ENCODE peak calls at places on chromosomes 16 and 17, in ten cellular contexts. P is mucosa of gallbladder; U is H54; L is NCI-H1092 treated with DMSO at 0.1 percent for 48 hours; Y is activated naive CD4-positive, alpha-beta T cell; N is RCC 7860; B is small intestine; Q is effector memory CD8-positive, alpha-beta T cell; O is cardiac muscle cell; G is GM23338. K is an unnamed sample.

GRCh38 chr17:31085563-31085962 is 9.2 kb upstream of the NF1 start:
- DNase-seq in O (peak), U (no peak), B (no peak), Y (no peak), Q (no peak), N (no peak), L (no peak), G (no peak), P (no peak), K (no peak)

GRCh38 chr17:58224315-58224714 is 5.3 kb upstream of the MKS1 start:
- DNase-seq in Q (no peak), L (no peak), N (peak), G (no peak), U (peak), P (no peak), B (no peak), Y (no peak), O (peak), K (peak)

GRCh38 chr17:81996757-81997441 is 19.5 kb downstream of the ASPSCR1 start:
- DNase-seq in U (no peak), O (no peak), Q (no peak), B (no peak), P (no peak), N (no peak), G (no peak), L (no peak), Y (no peak), K (no peak)

GRCh38 chr17:38572665-38573365 is 32.9 kb downstream of the SRCIN1 start:
- DNase-seq in B (no peak), Q (no peak), Y (no peak), O (no peak), P (no peak), N (no peak), L (peak), U (no peak), G (peak), K (no peak)

GRCh38 chr16:7629571-7629970 is 296.9 kb downstream of the RBFOX1 start:
- DNase-seq in U (no peak), P (no peak), Y (no peak), N (no peak), Q (no peak), L (no peak), O (no peak), B (no peak), G (no peak), K (no peak)

GRCh38 chr16:72995151-72995881 is 52.6 kb downstream of the ZFHX3 start:
- DNase-seq in G (peak), N (no peak), U (no peak), P (no peak), Y (no peak), O (no peak), B (no peak), L (no peak), Q (no peak), K (no peak)

GRCh38 chr16:69535123-69536050 is 30.4 kb upstream of the NFAT5 start:
- DNase-seq in U (peak), N (no peak), Y (no peak), B (no peak), Q (no peak), L (no peak), G (no peak), O (peak), P (no peak), K (no peak)

GRCh38 chr17:63967953-63968352 is 4.8 kb downstream of the SCN4A start:
- DNase-seq in B (no peak), L (no peak), G (no peak), U (no peak), O (no peak), Y (no peak), Q (no peak), P (no peak), N (peak), K (no peak)

GRCh38 chr17:36612323-36612722 is 10.9 kb downstream of the MRM1 start:
- DNase-seq in Y (no peak), P (no peak), L (no peak), B (no peak), O (no peak), Q (no peak), G (no peak), U (no peak), N (no peak), K (no peak)

GRCh38 chr17:37512442-37513070 is 22.9 kb downstream of the DUSP14 start:
- DNase-seq in U (no peak), P (no peak), L (no peak), Y (no peak), G (peak), N (no peak), Q (no peak), B (no peak), O (no peak), K (no peak)

GRCh38 chr17:31608659-31609254 is 217.3 kb downstream of the RAB11FIP4 start:
- DNase-seq in Q (no peak), N (no peak), B (no peak), U (no peak), Y (no peak), G (no peak), L (no peak), P (no peak), O (no peak), K (no peak)

GRCh38 chr16:14071576-14072271 is 605 bp downstream of the MRTFB start:
- DNase-seq in L (no peak), G (peak), B (no peak), Q (peak), N (no peak), Y (peak), O (no peak), U (peak), P (peak), K (no peak)

GRCh38 chr17:76551685-76552084 is 11.8 kb downstream of the PRCD start:
- DNase-seq in B (no peak), Y (no peak), Q (no peak), N (no peak), G (no peak), O (no peak), U (no peak), P (no peak), L (no peak), K (no peak)

GRCh38 chr17:74605361-74605760 is 13.3 kb upstream of the CD300LD start:
- DNase-seq in O (peak), G (no peak), B (no peak), N (no peak), P (peak), Q (no peak), Y (no peak), L (no peak), U (peak), K (peak)

GRCh38 chr17:77636835-77637806 is 321.4 kb upstream of the TNRC6C start:
- DNase-seq in P (no peak), Y (no peak), Q (no peak), G (no peak), U (no peak), N (no peak), O (no peak), L (no peak), B (no peak), K (no peak)

GRCh38 chr17:17044846-17045561 is 2.7 kb downstream of the MPRIP start:
- DNase-seq in G (peak), O (peak), B (peak), U (peak), L (no peak), Q (no peak), P (no peak), Y (no peak), N (peak), K (no peak)

GRCh38 chr17:69854381-69854780 is 220.6 kb upstream of the KCNJ16 start:
- DNase-seq in Q (no peak), U (no peak), Y (no peak), N (no peak), B (no peak), O (no peak), L (no peak), P (no peak), G (no peak), K (no peak)

GRCh38 chr17:47267354-47267828 is 13.8 kb downstream of the ITGB3 start:
- DNase-seq in Q (no peak), Y (no peak), O (peak), G (no peak), N (peak), B (peak), L (no peak), P (no peak), U (peak), K (peak)

GRCh38 chr16:67244387-67245188 is 2.7 kb downstream of the FHOD1 start:
- DNase-seq in P (peak), B (peak), L (no peak), O (peak), Y (peak), G (no peak), Q (peak), U (peak), N (peak), K (peak)

GRCh38 chr16:24471616-24472015 is 67.8 kb upstream of the RBBP6 start:
- DNase-seq in U (no peak), Y (no peak), B (no peak), N (no peak), G (no peak), Q (no peak), L (no peak), P (no peak), O (no peak), K (no peak)

GRCh38 chr16:89643769-89644300 is 13.7 kb downstream of the CHMP1A start:
- DNase-seq in G (no peak), P (no peak), U (no peak), B (no peak), N (no peak), O (no peak), Q (no peak), L (no peak), Y (no peak), K (no peak)

GRCh38 chr17:50386451-50386994 is 10.8 kb downstream of the LRRC59 start:
- DNase-seq in P (no peak), O (no peak), U (no peak), B (no peak), G (no peak), Q (no peak), L (no peak), Y (no peak), N (no peak), K (no peak)

GRCh38 chr16:13176711-13177110 is 275.3 kb downstream of the SHISA9 start:
- DNase-seq in O (no peak), Y (no peak), G (no peak), Q (no peak), P (no peak), B (no peak), N (peak), L (no peak), U (no peak), K (no peak)

GRCh38 chr16:27583634-27584033 is 33.7 kb downstream of the KATNIP start:
- DNase-seq in Q (no peak), U (no peak), N (no peak), L (no peak), O (no peak), P (no peak), G (no peak), Y (no peak), B (no peak), K (no peak)

GRCh38 chr17:63117431-63117830 is 151.4 kb downstream of the TANC2 start:
- DNase-seq in Y (no peak), P (no peak), O (no peak), L (no peak), N (no peak), Q (no peak), B (no peak), G (no peak), U (no peak), K (no peak)

GRCh38 chr16:12255919-12256665 is 279.6 kb downstream of the SNX29 start:
- DNase-seq in O (no peak), L (peak), B (peak), Y (no peak), N (no peak), P (no peak), Q (no peak), G (no peak), U (no peak), K (no peak)

GRCh38 chr16:51245306-51245705 is 94.2 kb upstream of the SALL1 start:
- DNase-seq in Q (no peak), B (no peak), O (no peak), Y (no peak), L (no peak), U (no peak), P (no peak), N (no peak), G (no peak), K (no peak)